ENCODE peak calls at places on chromosomes 3 and 15, in nine cellular contexts. V, Q, X, W, O, I, B, F and P are unnamed samples.

GRCh38 chr15:71060983-71061382 is 54.3 kb upstream of the THSD4 start:
- DNase-seq in I (no peak), F (no peak), V (no peak), O (no peak), B (no peak), Q (no peak), W (peak; percentile 49), X (no peak), P (no peak)

GRCh38 chr3:137970914-137971831 is 38.8 kb upstream of the CLDN18 start:
- DNase-seq in B (peak; percentile 45), F (peak; percentile 32), O (no peak), X (peak; percentile 81), Q (peak; percentile 65), I (peak; percentile 78), W (peak; percentile 50), V (peak; percentile 64), P (peak; percentile 34)

GRCh38 chr3:123193448-123194101 is 8.2 kb upstream of the SEC22A start:
- DNase-seq in X (no peak), W (no peak), B (no peak), O (no peak), V (no peak), I (no peak), F (no peak), Q (no peak), P (no peak)

GRCh38 chr3:127694467-127695215 is 21.9 kb downstream of the ABTB1 start:
- DNase-seq in O (no peak), B (no peak), F (no peak), W (peak; percentile 20), X (peak; percentile 69), V (no peak), Q (no peak), I (no peak), P (peak; percentile 35)

GRCh38 chr3:188283347-188283746 is 129.4 kb downstream of the LPP start:
- DNase-seq in V (no peak), O (no peak), F (no peak), I (no peak), B (no peak), W (peak; percentile 50), Q (peak; percentile 75), X (no peak), P (no peak)

GRCh38 chr3:99544819-99545281 is 93.5 kb upstream of the COL8A1 start:
- DNase-seq in F (no peak), Q (peak; percentile 20), V (no peak), O (no peak), X (no peak), B (no peak), I (no peak), W (peak; percentile 34), P (no peak)

GRCh38 chr3:195117978-195118581 is 152.9 kb downstream of the XXYLT1 start:
- DNase-seq in W (peak; percentile 25), Q (no peak), V (no peak), B (no peak), F (no peak), I (no peak), O (no peak), X (no peak), P (peak; percentile 80)

GRCh38 chr3:113495035-113495434 is 19.9 kb downstream of the SPICE1 start:
- DNase-seq in V (no peak), B (no peak), X (peak; percentile 48), I (no peak), Q (peak; percentile 14), F (no peak), O (no peak), W (peak; percentile 44), P (peak; percentile 41)

GRCh38 chr3:190017575-190018288 is 103.0 kb downstream of the P3H2 start:
- DNase-seq in F (no peak), X (peak; percentile 42), W (peak; percentile 84), B (peak; percentile 17), V (no peak), I (no peak), O (no peak), Q (no peak), P (peak; percentile 9)

GRCh38 chr15:51561271-51561670 is 61.3 kb downstream of the DMXL2 start:
- DNase-seq in X (no peak), I (no peak), W (no peak), F (no peak), O (no peak), Q (no peak), B (no peak), V (peak; percentile 4), P (no peak)

GRCh38 chr15:35698978-35699377 is 153.0 kb upstream of the DPH6 start:
- DNase-seq in I (no peak), O (no peak), Q (no peak), X (no peak), F (no peak), V (no peak), W (no peak), B (no peak), P (no peak)

GRCh38 chr15:35695002-35695401 is 149.0 kb upstream of the DPH6 start:
- DNase-seq in W (no peak), V (no peak), F (no peak), O (no peak), X (no peak), B (no peak), Q (no peak), I (no peak), P (no peak)

GRCh38 chr15:35696767-35697231 is 150.8 kb upstream of the DPH6 start:
- DNase-seq in V (no peak), Q (no peak), F (no peak), W (peak; percentile 93), O (no peak), I (no peak), B (peak; percentile 59), X (no peak), P (peak; percentile 51)

GRCh38 chr15:35698331-35698730 is 152.4 kb upstream of the DPH6 start:
- DNase-seq in F (no peak), V (no peak), X (no peak), Q (no peak), W (no peak), I (no peak), B (no peak), O (no peak), P (no peak)

DNA sequence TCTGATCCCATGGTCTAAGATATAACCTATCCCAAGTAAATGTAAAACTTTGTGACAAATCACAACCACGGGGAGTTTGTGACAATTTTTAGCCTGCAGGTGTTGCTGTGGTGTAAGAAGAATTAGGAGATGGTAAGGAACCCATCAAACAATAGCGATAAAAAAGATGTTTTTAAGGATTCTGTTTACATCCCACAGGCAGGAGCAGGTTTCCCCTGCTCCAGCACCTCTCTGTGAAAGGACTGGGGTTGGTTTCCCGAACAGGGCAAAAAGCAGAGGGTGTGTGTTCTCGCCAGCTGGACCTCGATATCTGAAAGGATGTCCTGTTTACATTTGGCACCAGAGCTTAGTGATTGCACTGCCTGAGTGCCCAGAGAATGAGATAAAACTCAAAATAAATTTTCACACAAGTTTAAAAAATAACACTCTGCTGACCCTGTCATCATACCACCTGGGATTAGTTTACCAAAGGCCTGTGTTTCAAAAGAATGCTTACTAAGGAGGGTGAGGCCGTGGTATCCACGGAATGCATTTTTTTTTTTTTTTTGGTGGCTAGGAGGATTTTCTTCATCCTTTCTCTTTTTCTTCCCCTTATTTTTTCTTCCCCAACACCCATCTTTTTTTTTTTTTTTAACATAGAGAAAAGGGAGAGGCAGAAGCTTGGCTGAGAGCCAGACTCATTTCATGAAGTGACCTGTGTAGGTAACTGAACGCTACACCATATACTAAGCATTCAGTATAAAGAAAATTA is 151.8 kb upstream of the DPH6 start:
- DNase-seq in I (no peak), X (peak; percentile 12), B (no peak), Q (peak; percentile 23), W (peak; percentile 82), V (no peak), F (no peak), O (no peak), P (no peak)
- TF ChIP-seq POLR2A in I (no peak), X (no peak), B (no peak), Q (no peak), W (no peak), V (no peak), F (no peak), O (no peak), P (no peak)

DNA sequence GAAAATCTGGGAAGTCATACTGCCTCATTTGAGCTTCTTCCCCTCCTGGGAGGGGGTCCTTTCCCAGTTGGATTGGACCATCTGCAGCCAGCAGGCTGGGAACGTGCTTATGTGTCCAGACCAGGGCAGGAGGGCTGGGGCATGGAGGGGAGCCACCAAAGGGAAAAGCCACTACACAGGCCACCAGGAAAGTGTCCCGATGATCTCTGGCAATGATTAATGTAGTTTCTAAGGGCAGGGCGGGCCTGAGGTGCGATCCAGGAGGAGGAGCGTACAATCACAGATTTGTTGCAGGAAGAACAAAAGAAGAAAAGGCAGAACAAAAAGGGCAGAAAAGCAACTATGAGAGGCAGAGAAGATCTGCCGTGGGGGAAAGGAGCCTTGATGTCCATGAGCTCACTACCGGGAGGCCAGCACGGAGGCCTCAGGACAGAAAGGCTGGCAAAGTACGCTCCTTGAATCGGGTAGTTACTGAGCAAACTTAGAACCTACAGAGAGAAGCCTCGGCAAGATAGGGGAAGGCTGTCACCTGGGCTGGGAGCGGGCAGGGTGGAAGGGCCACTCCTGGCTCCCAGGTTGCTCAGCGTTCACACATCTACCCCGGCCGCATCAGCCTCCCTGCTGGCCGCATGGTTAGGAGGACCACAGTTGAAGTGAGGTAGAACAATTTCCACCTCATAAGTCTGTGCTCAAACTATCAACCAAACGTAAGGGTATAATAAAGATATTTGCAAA is 79.5 kb upstream of the PCSK6 start:
- DNase-seq in Q (no peak), O (no peak), B (no peak), I (no peak), F (no peak), V (peak; percentile 32), X (no peak), W (no peak), P (no peak)
- TF ChIP-seq POLR2A in Q (no peak), O (no peak), B (no peak), I (no peak), F (no peak), V (no peak), X (no peak), W (no peak), P (no peak)

DNA sequence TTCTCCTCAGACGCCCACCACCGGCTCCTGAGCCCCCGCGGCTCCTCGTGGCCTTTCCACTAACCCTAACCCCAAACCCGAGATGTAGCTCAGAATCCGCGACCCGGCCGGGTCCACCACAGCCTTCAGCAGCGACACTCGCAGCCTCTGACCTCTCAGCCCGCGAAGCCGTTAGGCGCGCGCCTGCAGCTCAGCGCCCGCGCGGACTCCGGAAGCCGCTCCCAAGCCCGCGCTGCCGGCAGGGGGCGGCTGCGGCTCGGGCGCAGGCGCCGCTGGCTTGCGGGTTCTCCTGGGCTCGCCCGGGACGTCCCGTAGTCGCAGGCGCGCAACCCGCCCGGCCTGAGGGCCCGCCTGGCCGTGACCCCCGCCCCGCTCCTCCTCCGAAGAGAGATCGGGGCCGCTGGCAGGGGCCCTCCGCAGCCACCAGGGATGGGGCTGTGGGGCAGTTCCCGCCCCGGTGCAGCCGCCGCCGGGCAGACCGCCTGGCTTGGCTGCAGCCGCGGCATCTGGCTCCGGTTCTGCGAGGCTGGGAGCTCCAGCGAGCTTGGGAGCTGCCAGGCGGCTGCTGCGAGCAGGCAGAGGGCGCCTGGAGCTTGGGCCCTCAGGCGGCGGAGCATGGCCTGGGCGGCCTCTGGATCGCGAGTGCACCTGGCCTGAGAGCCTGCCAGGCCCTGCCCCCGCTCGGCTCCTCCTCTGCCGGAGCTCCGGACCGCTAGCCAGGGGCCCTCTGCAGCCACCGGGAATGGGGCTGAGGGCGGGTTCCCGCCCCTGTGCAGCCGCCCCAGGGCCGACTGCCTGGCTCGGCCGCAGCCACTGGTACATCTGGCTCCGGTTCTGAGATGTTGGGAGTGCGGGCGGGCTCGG is 120.7 kb downstream of the LMLN start:
- DNase-seq in F (peak; percentile 46), I (peak; percentile 78), W (peak; percentile 56), X (peak; percentile 65), O (peak; percentile 31), Q (peak; percentile 20), B (peak; percentile 73), V (peak; percentile 96), P (peak; percentile 83)
- TF ChIP-seq POLR2A in F (no peak), I (no peak), W (no peak), X (no peak), O (no peak), Q (no peak), B (no peak), V (no peak), P (peak; percentile 58)

GRCh38 chr3:177357352-177358084 is 160.2 kb upstream of the TBL1XR1 start:
- DNase-seq in F (no peak), B (peak; percentile 65), V (no peak), W (peak; percentile 89), Q (no peak), X (peak; percentile 35), O (no peak), I (no peak), P (peak; percentile 86)
- TF ChIP-seq POLR2A in F (no peak), B (no peak), V (no peak), W (no peak), Q (no peak), X (peak; percentile 24), O (no peak), I (no peak), P (peak; percentile 42)